ENCODE peak calls at places on chromosomes 7 and 10, in four cellular contexts. D is CD14-positive monocyte, Y is GM23338, A is non-pigmented ciliary epithelial cell. K is an unnamed sample.

GRCh38 chr7:108114117-108114841 is 15.9 kb downstream of the LAMB4 start:
- DNase-seq in D (no peak), Y (peak), A (no peak), K (no peak)

GRCh38 chr7:113698556-113699220 is 220.1 kb downstream of the PPP1R3A start:
- DNase-seq in D (no peak), Y (peak), A (no peak), K (no peak)

GRCh38 chr7:143285454-143285756 is 647 bp downstream of the TMEM139 start:
- DNase-seq in D (no peak), Y (peak), A (no peak), K (no peak)

GRCh38 chr7:16271990-16272665 is 149.2 kb downstream of the CRPPA start:
- DNase-seq in D (no peak), Y (peak), A (peak), K (no peak)

GRCh38 chr10:3527144-3527543 is 257.9 kb downstream of the KLF6 start:
- DNase-seq in D (no peak), Y (no peak), A (no peak), K (peak)

GRCh38 chr10:8061274-8062211 is 7.1 kb downstream of the GATA3 start:
- DNase-seq in D (no peak), Y (peak), A (no peak), K (no peak)

GRCh38 chr7:37050801-37051200 is 326.5 kb upstream of the AOAH start:
- DNase-seq in D (no peak), Y (no peak), A (no peak), K (no peak)

GRCh38 chr7:20393021-20394015 is 62.6 kb downstream of the ITGB8 start:
- DNase-seq in D (no peak), Y (no peak), A (no peak), K (no peak)

GRCh38 chr7:73515184-73515583 is 6.9 kb downstream of the BAZ1B start:
- DNase-seq in D (no peak), Y (peak), A (no peak), K (no peak)

GRCh38 chr7:128164061-128164954 is 76.8 kb upstream of the LEP start:
- DNase-seq in D (no peak), Y (peak), A (peak), K (peak)

GRCh38 chr7:49635800-49636199 is 137.6 kb upstream of the VWC2 start:
- DNase-seq in D (no peak), Y (no peak), A (no peak), K (no peak)

GRCh38 chr7:126426652-126427051 is 826.1 kb downstream of the GRM8 start:
- DNase-seq in D (no peak), Y (no peak), A (no peak), K (no peak)

GRCh38 chr7:100430450-100431285 is 1.0 kb downstream of the MEPCE start:
- DNase-seq in D (no peak), Y (peak), A (no peak), K (no peak)

K was measured in AG09309.